ENCODE peak calls at places on chromosomes 4 and X, in seven cellular contexts. J is EL; D is HTR-8/SVneo; P is naive thymus-derived CD8-positive, alpha-beta T cell; C is omental fat pad; S is stimulated activated CD4-positive, alpha-beta T cell treated with anti-CD3 and anti-CD28 coated beads, Interleukin-12 subunit alpha, Interleukin-12 subunit beta, amount 100 ng/mL, for 24 hours; W is iris pigment epithelial cell. Z is an unnamed sample.

GRCh38 chr4:6727081-6727942 is 11.3 kb downstream of the BLOC1S4 start:
- DNase-seq in J (no peak), D (no peak), P (no peak), C (no peak), S (no peak), W (peak), Z (no peak)

GRCh38 chrX:48761674-48762471 is at the start of gene GLOD5:
- DNase-seq in J (no peak), D (peak), P (no peak), C (no peak), S (no peak), W (peak), Z (peak)

GRCh38 chr4:142596121-142596520 is 250.0 kb downstream of the INPP4B start:
- DNase-seq in J (no peak), D (no peak), P (no peak), C (no peak), S (no peak), W (no peak), Z (no peak)

GRCh38 chr4:3855646-3856045 is 89.5 kb downstream of the ADRA2C start:
- DNase-seq in J (no peak), D (no peak), P (no peak), C (no peak), S (no peak), W (no peak), Z (no peak)

GRCh38 chr4:13876151-13876550 is 248.6 kb upstream of the BOD1L1 start:
- DNase-seq in J (no peak), D (no peak), P (no peak), C (no peak), S (no peak), W (peak), Z (no peak)

GRCh38 chrX:103518571-103518970 is 718 bp downstream of the RAB40A start:
- DNase-seq in J (no peak), D (no peak), P (no peak), C (no peak), S (no peak), W (no peak), Z (no peak)

GRCh38 chrX:69149466-69150293 is 15.6 kb downstream of the PJA1 start:
- DNase-seq in J (no peak), D (no peak), P (no peak), C (no peak), S (no peak), W (no peak), Z (no peak)

GRCh38 chr4:185811509-185812364 is at the start of gene SORBS2:
- DNase-seq in J (peak), D (no peak), P (no peak), C (no peak), S (no peak), W (peak), Z (no peak)

GRCh38 chr4:152485726-152486276 is 50.1 kb downstream of the FBXW7 start:
- DNase-seq in J (peak), D (no peak), P (peak), C (no peak), S (no peak), W (peak), Z (no peak)

GRCh38 chrX:23195097-23195496 is 139.6 kb upstream of the PTCHD1 start:
- DNase-seq in J (no peak), D (no peak), P (no peak), C (no peak), S (no peak), W (no peak), Z (no peak)

GRCh38 chr4:762211-763190 is 56.9 kb downstream of the PCGF3 start:
- DNase-seq in J (peak), D (no peak), P (no peak), C (no peak), S (no peak), W (no peak), Z (no peak)

GRCh38 chrX:57282568-57282967 is 3.9 kb upstream of the FAAH2 start:
- DNase-seq in J (no peak), D (no peak), P (no peak), C (no peak), S (no peak), W (no peak), Z (no peak)

GRCh38 chr4:41644915-41645295 is 103.6 kb downstream of the PHOX2B start:
- DNase-seq in J (no peak), D (no peak), P (no peak), C (no peak), S (no peak), W (no peak), Z (no peak)

GRCh38 chrX:13159886-13160285 is 115.5 kb upstream of the FAM9C start:
- DNase-seq in J (no peak), D (no peak), P (no peak), C (no peak), S (no peak), W (no peak), Z (no peak)

GRCh38 chrX:110440016-110440805 is 81.6 kb downstream of the RTL9 start:
- DNase-seq in J (no peak), D (no peak), P (no peak), C (no peak), S (no peak), W (no peak), Z (no peak)

Z was measured in HCT116.